ENCODE peak calls at places on chromosomes 2 and 18, in six cellular contexts. One of them, this sample, is unnamed.
A peak's percentile ranks its signal among the peaks of the same experiment; 100 is the strongest.

GRCh38 chr2:240557808-240558207 is at the start of gene ANKMY1:
- DNase-seq in pancreas: peak; percentile 69
- DNase-seq in H1: peak; percentile 93
- DNase-seq in uterus: peak; percentile 53
- DNase-seq in aorta: peak; percentile 93
- DNase-seq in body of pancreas: peak; percentile 70
- DNase-seq in this sample: peak; percentile 48

GRCh38 chr2:151904807-151905206 is 76.6 kb upstream of the ARL5A start:
- DNase-seq in pancreas: no peak
- DNase-seq in H1: no peak
- DNase-seq in uterus: no peak
- DNase-seq in aorta: no peak
- DNase-seq in body of pancreas: peak; percentile 21
- DNase-seq in this sample: no peak

GRCh38 chr2:120589782-120590608 is 145.7 kb upstream of the GLI2 start:
- DNase-seq in pancreas: no peak
- DNase-seq in H1: no peak
- DNase-seq in uterus: no peak
- DNase-seq in aorta: no peak
- DNase-seq in body of pancreas: no peak
- DNase-seq in this sample: peak; percentile 84

GRCh38 chr2:127150996-127151395 is 44.0 kb upstream of the BIN1 start:
- DNase-seq in pancreas: no peak
- DNase-seq in H1: no peak
- DNase-seq in uterus: no peak
- DNase-seq in aorta: no peak
- DNase-seq in body of pancreas: no peak
- DNase-seq in this sample: no peak

GRCh38 chr2:226915846-226916360 is 80.0 kb downstream of the RHBDD1 start:
- DNase-seq in pancreas: no peak
- DNase-seq in H1: no peak
- DNase-seq in uterus: no peak
- DNase-seq in aorta: no peak
- DNase-seq in body of pancreas: no peak
- DNase-seq in this sample: no peak

GRCh38 chr2:46087492-46087891 is 209.7 kb upstream of the EPAS1 start:
- DNase-seq in pancreas: no peak
- DNase-seq in H1: no peak
- DNase-seq in uterus: no peak
- DNase-seq in aorta: no peak
- DNase-seq in body of pancreas: no peak
- DNase-seq in this sample: no peak

GRCh38 chr18:44851806-44852205 is 171.1 kb downstream of the SETBP1 start:
- DNase-seq in pancreas: no peak
- DNase-seq in H1: no peak
- DNase-seq in uterus: no peak
- DNase-seq in aorta: no peak
- DNase-seq in body of pancreas: no peak
- DNase-seq in this sample: no peak

GRCh38 chr2:155574941-155575340 is 757.6 kb downstream of the NR4A2 start:
- DNase-seq in pancreas: no peak
- DNase-seq in H1: no peak
- DNase-seq in uterus: no peak
- DNase-seq in aorta: no peak
- DNase-seq in body of pancreas: no peak
- DNase-seq in this sample: no peak

GRCh38 chr18:10916865-10917264 is 232.5 kb downstream of the PIEZO2 start:
- DNase-seq in pancreas: no peak
- DNase-seq in H1: no peak
- DNase-seq in uterus: no peak
- DNase-seq in aorta: no peak
- DNase-seq in body of pancreas: no peak
- DNase-seq in this sample: no peak

GRCh38 chr2:17309741-17310339 is 208.4 kb downstream of the RAD51AP2 start:
- DNase-seq in pancreas: peak; percentile 55
- DNase-seq in H1: no peak
- DNase-seq in uterus: no peak
- DNase-seq in aorta: no peak
- DNase-seq in body of pancreas: peak; percentile 66
- DNase-seq in this sample: peak; percentile 31

GRCh38 chr2:95204396-95204795 is 2.9 kb upstream of the ZNF892 start:
- DNase-seq in pancreas: no peak
- DNase-seq in H1: no peak
- DNase-seq in uterus: no peak
- DNase-seq in aorta: no peak
- DNase-seq in body of pancreas: no peak
- DNase-seq in this sample: no peak

GRCh38 chr2:61658841-61659780 is 121.0 kb upstream of the XPO1 start:
- DNase-seq in pancreas: peak; percentile 24
- DNase-seq in H1: no peak
- DNase-seq in uterus: no peak
- DNase-seq in aorta: no peak
- DNase-seq in body of pancreas: peak; percentile 57
- DNase-seq in this sample: peak; percentile 26

GRCh38 chr18:57771183-57771582 is 31.9 kb downstream of the ATP8B1 start:
- DNase-seq in pancreas: no peak
- DNase-seq in H1: no peak
- DNase-seq in uterus: no peak
- DNase-seq in aorta: no peak
- DNase-seq in body of pancreas: peak; percentile 20
- DNase-seq in this sample: no peak

GRCh38 chr2:42169869-42170465 is 814 bp downstream of the EML4 start:
- DNase-seq in pancreas: no peak
- DNase-seq in H1: no peak
- DNase-seq in uterus: no peak
- DNase-seq in aorta: no peak
- DNase-seq in body of pancreas: no peak
- DNase-seq in this sample: peak; percentile 31

GRCh38 chr2:177830881-177831386 is 241.6 kb downstream of the PDE11A start:
- DNase-seq in pancreas: no peak
- DNase-seq in H1: no peak
- DNase-seq in uterus: no peak
- DNase-seq in aorta: no peak
- DNase-seq in body of pancreas: no peak
- DNase-seq in this sample: no peak

GRCh38 chr2:12109363-12110017 is 363.1 kb downstream of the LPIN1 start:
- DNase-seq in pancreas: no peak
- DNase-seq in H1: no peak
- DNase-seq in uterus: no peak
- DNase-seq in aorta: no peak
- DNase-seq in body of pancreas: no peak
- DNase-seq in this sample: no peak
- H3K4me1 ChIP-seq in pancreas: no peaks in the 10 kb centered on the region
- H3K4me1 ChIP-seq in H1: no peaks in the 10 kb centered on the region
- H3K4me1 ChIP-seq in uterus: no peaks in the 10 kb centered on the region
- H3K4me1 ChIP-seq in aorta: no peaks in the 10 kb centered on the region
- H3K4me1 ChIP-seq in body of pancreas: no peaks in the 10 kb centered on the region
- H3K4me1 ChIP-seq in this sample: peaks cover 21% of the 10 kb centered on the region

GRCh38 chr2:113892004-113892740 is 2.3 kb downstream of the ACTR3 start:
- DNase-seq in pancreas: no peak
- DNase-seq in H1: no peak
- DNase-seq in uterus: no peak
- DNase-seq in aorta: no peak
- DNase-seq in body of pancreas: no peak
- DNase-seq in this sample: no peak
- H3K4me3 ChIP-seq in pancreas: no peak overlapping the region
- H3K4me3 ChIP-seq in H1: no peak overlapping the region
- H3K4me3 ChIP-seq in uterus: no peak overlapping the region
- H3K4me3 ChIP-seq in aorta: peak overlapping the region; percentile 98
- H3K4me3 ChIP-seq in body of pancreas: no peak overlapping the region
- H3K4me3 ChIP-seq in this sample: peak overlapping the region; percentile 76

GRCh38 chr2:1754461-1755170 is 10.3 kb upstream of the PXDN start:
- DNase-seq in pancreas: no peak
- DNase-seq in H1: no peak
- DNase-seq in uterus: no peak
- DNase-seq in aorta: peak; percentile 49
- DNase-seq in body of pancreas: no peak
- DNase-seq in this sample: no peak
- H3K4me1 ChIP-seq in pancreas: no peaks in the 10 kb centered on the region
- H3K4me1 ChIP-seq in H1: no peaks in the 10 kb centered on the region
- H3K4me1 ChIP-seq in uterus: no peaks in the 10 kb centered on the region
- H3K4me1 ChIP-seq in aorta: no peaks in the 10 kb centered on the region
- H3K4me1 ChIP-seq in body of pancreas: no peaks in the 10 kb centered on the region
- H3K4me1 ChIP-seq in this sample: peaks cover 48% of the 10 kb centered on the region

GRCh38 chr2:166727105-166727504 is 161.2 kb upstream of the XIRP2 start:
- DNase-seq in pancreas: no peak
- DNase-seq in H1: no peak
- DNase-seq in uterus: no peak
- DNase-seq in aorta: no peak
- DNase-seq in body of pancreas: no peak
- DNase-seq in this sample: no peak

GRCh38 chr2:166726525-166726924 is 161.8 kb upstream of the XIRP2 start:
- DNase-seq in pancreas: no peak
- DNase-seq in H1: no peak
- DNase-seq in uterus: no peak
- DNase-seq in aorta: no peak
- DNase-seq in body of pancreas: no peak
- DNase-seq in this sample: no peak

GRCh38 chr2:166725907-166726306 is 162.4 kb upstream of the XIRP2 start:
- DNase-seq in pancreas: no peak
- DNase-seq in H1: no peak
- DNase-seq in uterus: no peak
- DNase-seq in aorta: no peak
- DNase-seq in body of pancreas: no peak
- DNase-seq in this sample: no peak
- H3K4me3 ChIP-seq in pancreas: no peak overlapping the region
- H3K4me3 ChIP-seq in H1: no peak overlapping the region
- H3K4me3 ChIP-seq in uterus: no peak overlapping the region
- H3K4me3 ChIP-seq in aorta: no peak overlapping the region
- H3K4me3 ChIP-seq in body of pancreas: no peak overlapping the region
- H3K4me3 ChIP-seq in this sample: no peak overlapping the region

GRCh38 chr2:200365209-200365608 is 58.7 kb downstream of the SPATS2L start:
- DNase-seq in pancreas: no peak
- DNase-seq in H1: no peak
- DNase-seq in uterus: no peak
- DNase-seq in aorta: no peak
- DNase-seq in body of pancreas: no peak
- DNase-seq in this sample: no peak

GRCh38 chr2:200362202-200362917 is 55.9 kb downstream of the SPATS2L start:
- DNase-seq in pancreas: no peak
- DNase-seq in H1: no peak
- DNase-seq in uterus: no peak
- DNase-seq in aorta: no peak
- DNase-seq in body of pancreas: no peak
- DNase-seq in this sample: no peak

GRCh38 chr2:200364142-200364541 is 57.6 kb downstream of the SPATS2L start:
- DNase-seq in pancreas: no peak
- DNase-seq in H1: no peak
- DNase-seq in uterus: no peak
- DNase-seq in aorta: no peak
- DNase-seq in body of pancreas: no peak
- DNase-seq in this sample: no peak

GRCh38 chr2:200363279-200363678 is 56.8 kb downstream of the SPATS2L start:
- DNase-seq in pancreas: no peak
- DNase-seq in H1: no peak
- DNase-seq in uterus: no peak
- DNase-seq in aorta: no peak
- DNase-seq in body of pancreas: no peak
- DNase-seq in this sample: no peak

GRCh38 chr2:200364620-200365019 is 58.1 kb downstream of the SPATS2L start:
- DNase-seq in pancreas: no peak
- DNase-seq in H1: no peak
- DNase-seq in uterus: no peak
- DNase-seq in aorta: no peak
- DNase-seq in body of pancreas: no peak
- DNase-seq in this sample: no peak
- H3K4me1 ChIP-seq in pancreas: no peaks in the 10 kb centered on the region
- H3K4me1 ChIP-seq in H1: peaks cover 29% of the 10 kb centered on the region
- H3K4me1 ChIP-seq in uterus: no peaks in the 10 kb centered on the region
- H3K4me1 ChIP-seq in aorta: peaks cover 3% of the 10 kb centered on the region
- H3K4me1 ChIP-seq in body of pancreas: peaks cover 22% of the 10 kb centered on the region
- H3K4me1 ChIP-seq in this sample: no peaks in the 10 kb centered on the region

GRCh38 chr2:7007846-7008741 is 90.9 kb downstream of the RNF144A start:
- DNase-seq in pancreas: peak; percentile 71
- DNase-seq in H1: no peak
- DNase-seq in uterus: peak; percentile 81
- DNase-seq in aorta: peak; percentile 87
- DNase-seq in body of pancreas: peak; percentile 91
- DNase-seq in this sample: peak; percentile 82
- H3K4me3 ChIP-seq in pancreas: no peak overlapping the region
- H3K4me3 ChIP-seq in H1: no peak overlapping the region
- H3K4me3 ChIP-seq in uterus: no peak overlapping the region
- H3K4me3 ChIP-seq in aorta: no peak overlapping the region
- H3K4me3 ChIP-seq in body of pancreas: no peak overlapping the region
- H3K4me3 ChIP-seq in this sample: no peak overlapping the region

GRCh38 chr2:215027775-215028174 is 110.7 kb downstream of the ABCA12 start:
- DNase-seq in pancreas: no peak
- DNase-seq in H1: no peak
- DNase-seq in uterus: no peak
- DNase-seq in aorta: no peak
- DNase-seq in body of pancreas: no peak
- DNase-seq in this sample: no peak
- H3K4me1 ChIP-seq in pancreas: no peaks in the 10 kb centered on the region
- H3K4me1 ChIP-seq in H1: no peaks in the 10 kb centered on the region
- H3K4me1 ChIP-seq in uterus: no peaks in the 10 kb centered on the region
- H3K4me1 ChIP-seq in aorta: no peaks in the 10 kb centered on the region
- H3K4me1 ChIP-seq in body of pancreas: no peaks in the 10 kb centered on the region
- H3K4me1 ChIP-seq in this sample: no peaks in the 10 kb centered on the region